ENCODE peak calls at places on chromosomes 6 and 20, in ten cellular contexts. V is dermis blood vessel endothelial cell; M is mesothelial cell of epicardium; J is fibroblast of the conjunctiva; A is H9; S is hypothalamus; D is NCI-H1436; I is right lobe of liver; H is effector memory CD8-positive, alpha-beta T cell; X is GM23338. W is an unnamed sample.

GRCh38 chr6:54525731-54526130 is 217.5 kb downstream of the TINAG start:
- DNase-seq in V (no peak), M (no peak), J (peak; percentile 1), A (no peak), S (no peak), D (no peak), I (no peak), H (no peak), X (no peak), W (no peak)

GRCh38 chr6:119628691-119629621 is 279.4 kb upstream of the MAN1A1 start:
- DNase-seq in V (no peak), M (no peak), J (no peak), A (no peak), S (no peak), D (no peak), I (no peak), H (no peak), X (peak; percentile 38), W (peak; percentile 70)

GRCh38 chr6:7445076-7445475 is 55.5 kb downstream of the RIOK1 start:
- DNase-seq in V (no peak), M (no peak), J (no peak), A (no peak), S (no peak), D (no peak), I (no peak), H (no peak), X (no peak), W (no peak)

GRCh38 chr6:40701352-40702007 is 114.3 kb upstream of the LRFN2 start:
- DNase-seq in V (no peak), M (no peak), J (no peak), A (no peak), S (no peak), D (no peak), I (no peak), H (no peak), X (no peak), W (no peak)

GRCh38 chr6:142902636-142903053 is 42.3 kb downstream of the HIVEP2 start:
- DNase-seq in V (peak; percentile 76), M (no peak), J (peak; percentile 96), A (no peak), S (no peak), D (no peak), I (no peak), H (peak; percentile 70), X (no peak), W (no peak)

GRCh38 chr6:158387578-158387977 is 75.3 kb downstream of the TULP4 start:
- DNase-seq in V (no peak), M (no peak), J (no peak), A (no peak), S (no peak), D (no peak), I (no peak), H (no peak), X (no peak), W (no peak)

GRCh38 chr6:4503700-4504099 is 272.5 kb upstream of the CDYL start:
- DNase-seq in V (no peak), M (no peak), J (no peak), A (peak; percentile 69), S (no peak), D (no peak), I (no peak), H (no peak), X (peak; percentile 35), W (peak; percentile 29)

GRCh38 chr6:166473886-166474596 is 91.3 kb upstream of the MPC1 start:
- DNase-seq in V (peak; percentile 19), M (no peak), J (no peak), A (peak; percentile 2), S (no peak), D (no peak), I (no peak), H (no peak), X (no peak), W (no peak)

GRCh38 chr20:54502179-54502578 is 26.8 kb downstream of the DOK5 start:
- DNase-seq in V (no peak), M (no peak), J (no peak), A (no peak), S (no peak), D (no peak), I (no peak), H (no peak), X (no peak), W (no peak)

GRCh38 chr20:8946036-8946926 is 122.6 kb upstream of the PLCB4 start:
- DNase-seq in V (no peak), M (no peak), J (peak; percentile 6), A (no peak), S (no peak), D (no peak), I (no peak), H (no peak), X (no peak), W (no peak)

GRCh38 chr6:363291-363690 is 28.3 kb upstream of the IRF4 start:
- DNase-seq in V (no peak), M (no peak), J (no peak), A (no peak), S (no peak), D (no peak), I (no peak), H (no peak), X (no peak), W (no peak)

GRCh38 chr20:23492292-23492691 is 1.4 kb downstream of the CST8 start:
- DNase-seq in V (no peak), M (no peak), J (no peak), A (no peak), S (no peak), D (no peak), I (no peak), H (no peak), X (no peak), W (no peak)

GRCh38 chr20:46994341-46994740 is 99.7 kb downstream of the EYA2 start:
- DNase-seq in V (no peak), M (no peak), J (no peak), A (no peak), S (no peak), D (no peak), I (no peak), H (no peak), X (no peak), W (no peak)

GRCh38 chr6:136640132-136640915 is 90.1 kb upstream of the MAP7 start:
- DNase-seq in V (no peak), M (no peak), J (peak; percentile 13), A (no peak), S (peak; percentile 3), D (no peak), I (no peak), H (no peak), X (no peak), W (peak; percentile 62)

GRCh38 chr6:47727391-47727790 is 29.0 kb downstream of the ADGRF4 start:
- DNase-seq in V (no peak), M (no peak), J (no peak), A (no peak), S (no peak), D (no peak), I (no peak), H (no peak), X (no peak), W (no peak)

GRCh38 chr20:40336034-40336433 is 353.0 kb downstream of the MAFB start:
- DNase-seq in V (no peak), M (no peak), J (no peak), A (no peak), S (no peak), D (no peak), I (no peak), H (no peak), X (no peak), W (no peak)

GRCh38 chr6:168219167-168219566 is 100.4 kb downstream of the DACT2 start:
- DNase-seq in V (no peak), M (no peak), J (peak; percentile 12), A (no peak), S (no peak), D (no peak), I (no peak), H (no peak), X (no peak), W (no peak)

GRCh38 chr6:80437186-80437585 is 330.7 kb downstream of the BCKDHB start:
- DNase-seq in V (no peak), M (no peak), J (no peak), A (no peak), S (no peak), D (no peak), I (no peak), H (no peak), X (no peak), W (no peak)

GRCh38 chr6:133646021-133646682 is 242.8 kb upstream of the TCF21 start:
- DNase-seq in V (no peak), M (no peak), J (no peak), A (no peak), S (no peak), D (no peak), I (no peak), H (no peak), X (no peak), W (no peak)